ENCODE peak calls at places on chromosomes 4 and X, in ten cellular contexts. M, U, R, D, O, G, L, P, F and Y are unnamed samples.

GRCh38 chr4:41213563-41214157 is 682 bp downstream of the APBB2 start:
- DNase-seq in M (no peak), R (no peak), U (no peak), D (no peak), G (no peak), F (no peak), L (peak), P (no peak), O (no peak), Y (no peak)

GRCh38 chr4:104066533-104066932 is 346.7 kb upstream of the TACR3 start:
- DNase-seq in R (no peak), U (no peak), G (no peak), D (no peak), O (no peak), L (no peak), F (no peak), P (no peak), M (no peak), Y (no peak)

GRCh38 chrX:111098874-111099273 is 2.9 kb downstream of the PAK3 start:
- DNase-seq in R (peak), P (peak), M (no peak), F (peak), U (peak), O (peak), D (peak), L (no peak), G (no peak), Y (no peak)

GRCh38 chrX:155768036-155768769 is 112.9 kb upstream of the VAMP7 start:
- DNase-seq in P (peak), D (no peak), M (no peak), L (peak), F (no peak), U (no peak), G (no peak), R (no peak), O (no peak), Y (no peak)

GRCh38 chr4:3213661-3214250 is 35.2 kb upstream of the MSANTD1 start:
- DNase-seq in G (no peak), F (no peak), O (no peak), M (no peak), D (no peak), U (no peak), R (no peak), L (no peak), P (no peak), Y (no peak)

GRCh38 chr4:106893903-106894302 is 142.2 kb downstream of the DKK2 start:
- DNase-seq in D (no peak), R (no peak), U (no peak), G (no peak), F (no peak), P (no peak), M (no peak), O (no peak), L (no peak), Y (no peak)

GRCh38 chr4:962231-963208 is 10.8 kb downstream of the DGKQ start:
- DNase-seq in L (no peak), G (no peak), M (peak), O (peak), F (no peak), R (no peak), U (no peak), D (no peak), P (no peak), Y (no peak)

GRCh38 chrX:44343412-44343942 is at the start of gene EFHC2:
- DNase-seq in L (no peak), R (peak), F (peak), M (no peak), G (no peak), U (peak), O (no peak), P (peak), D (peak), Y (no peak)

GRCh38 chr4:56671860-56672259 is 9.2 kb downstream of the HOPX start:
- DNase-seq in P (peak), R (no peak), U (no peak), D (no peak), G (no peak), O (no peak), F (no peak), L (no peak), M (no peak), Y (no peak)

GRCh38 chr4:147138171-147138570 is 192.5 kb upstream of the TTC29 start:
- DNase-seq in O (no peak), P (peak), M (no peak), R (no peak), D (no peak), L (no peak), U (no peak), F (no peak), G (peak), Y (no peak)